ENCODE peak calls at places on chromosomes 13 and 19, in four cellular contexts. N, R, F and Y are unnamed samples.

GRCh38 chr13:97921146-97921776 is 32.2 kb upstream of the IPO5 start:
- DNase-seq in N (no peak), R (peak; percentile 18), F (peak; percentile 12), Y (no peak)

GRCh38 chr19:10797541-10798256 is 38.3 kb downstream of the TMED1 start:
- DNase-seq in N (no peak), R (no peak), F (no peak), Y (no peak)

GRCh38 chr19:45973564-45974338 is at the start of gene NOVA2:
- DNase-seq in N (peak; percentile 99), R (peak; percentile 35), F (peak; percentile 36), Y (peak; percentile 47)

GRCh38 chr13:40664100-40665060 is 2.1 kb downstream of the FOXO1 start:
- DNase-seq in N (peak; percentile 57), R (peak; percentile 38), F (no peak), Y (peak; percentile 36)

GRCh38 chr13:94252209-94252608 is 227.3 kb downstream of the DCT start:
- DNase-seq in N (no peak), R (peak; percentile 61), F (no peak), Y (no peak)

GRCh38 chr13:37187110-37187509 is 81.6 kb upstream of the CSNK1A1L start:
- DNase-seq in N (no peak), R (no peak), F (no peak), Y (peak; percentile 35)

GRCh38 chr19:7509625-7510024 is 6.3 kb upstream of the ZNF358 start:
- DNase-seq in N (no peak), R (no peak), F (no peak), Y (no peak)

GRCh38 chr19:7792286-7792685 is 29.2 kb downstream of the CLEC4M start:
- DNase-seq in N (no peak), R (no peak), F (peak; percentile 51), Y (peak; percentile 17)

GRCh38 chr13:38415233-38415632 is 65.6 kb downstream of the UFM1 start:
- DNase-seq in N (no peak), R (no peak), F (no peak), Y (peak; percentile 4)

GRCh38 chr19:21460686-21461085 is 44.7 kb upstream of the ZNF429 start:
- DNase-seq in N (no peak), R (no peak), F (no peak), Y (no peak)

GRCh38 chr19:21466627-21467026 is 38.8 kb upstream of the ZNF429 start:
- DNase-seq in N (no peak), R (no peak), F (no peak), Y (no peak)

GRCh38 chr19:21462540-21462939 is 42.9 kb upstream of the ZNF429 start:
- DNase-seq in N (no peak), R (no peak), F (no peak), Y (no peak)

GRCh38 chr19:21468791-21469190 is 36.6 kb upstream of the ZNF429 start:
- DNase-seq in N (no peak), R (no peak), F (no peak), Y (no peak)

GRCh38 chr19:21463449-21464105 is 41.8 kb upstream of the ZNF429 start:
- DNase-seq in N (peak; percentile 77), R (peak; percentile 33), F (no peak), Y (peak; percentile 69)
- H3K4me3 ChIP-seq in N (peak overlapping the region; percentile 61), R (no peak overlapping the region), F (no peak overlapping the region), Y (no peak overlapping the region)

GRCh38 chr19:55081773-55082022 is 6.0 kb downstream of the EPS8L1 start:
- DNase-seq in N (no peak), R (no peak), F (no peak), Y (no peak)
- H2AFZ ChIP-seq in N (no peak overlapping the region), R (no peak overlapping the region), F (peak overlapping the region; percentile 78), Y (no peak overlapping the region)

GRCh38 chr13:98976338-98976737 is 1.5 kb downstream of the DOCK9 start:
- DNase-seq in N (no peak), R (peak; percentile 75), F (peak; percentile 53), Y (no peak)
- H3K4me1 ChIP-seq in N (peaks cover 21% of the 10 kb centered on the region), R (no peaks in the 10 kb centered on the region), F (peaks cover 9% of the 10 kb centered on the region), Y (peaks cover 47% of the 10 kb centered on the region)

GRCh38 chr19:12785431-12786011 is 5.8 kb upstream of the JUNB start:
- DNase-seq in N (no peak), R (no peak), F (no peak), Y (no peak)

GRCh38 chr19:12788025-12788681 is 3.1 kb upstream of the JUNB start:
- DNase-seq in N (no peak), R (no peak), F (no peak), Y (no peak)

GRCh38 chr19:12786149-12786870 is 5.0 kb upstream of the JUNB start:
- DNase-seq in N (no peak), R (no peak), F (no peak), Y (no peak)

GRCh38 chr19:12787458-12787857 is 3.8 kb upstream of the JUNB start:
- DNase-seq in N (no peak), R (no peak), F (no peak), Y (no peak)

GRCh38 chr19:12786950-12787349 is 4.3 kb upstream of the JUNB start:
- DNase-seq in N (no peak), R (no peak), F (no peak), Y (no peak)
- H3K4me3 ChIP-seq in N (no peak overlapping the region), R (no peak overlapping the region), F (no peak overlapping the region), Y (no peak overlapping the region)

GRCh38 chr13:43469791-43470190 is 317.0 kb downstream of the ENOX1 start:
- DNase-seq in N (no peak), R (peak; percentile 35), F (peak; percentile 11), Y (no peak)
- H2AFZ ChIP-seq in N (no peak overlapping the region), R (no peak overlapping the region), F (no peak overlapping the region), Y (no peak overlapping the region)

DNA sequence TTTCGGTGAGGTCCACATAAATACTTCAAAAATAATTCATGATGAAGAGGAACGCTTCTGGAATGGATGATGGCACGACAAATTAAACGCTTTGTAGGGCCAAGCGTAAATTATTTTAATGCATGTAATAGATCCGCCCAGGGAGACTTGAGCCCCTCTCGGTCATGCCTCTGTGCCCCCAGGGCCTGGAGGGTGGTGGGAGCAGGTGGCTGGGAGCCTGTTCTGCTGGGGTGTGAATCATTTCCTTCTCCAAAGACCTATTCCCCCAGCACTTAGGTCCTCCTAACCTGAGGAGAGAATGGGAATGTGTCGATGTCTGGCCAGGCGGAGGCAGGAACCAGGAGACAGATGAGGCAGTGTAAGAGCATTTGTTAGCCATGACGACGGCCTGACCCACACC is 350.6 kb downstream of the ZNF536 start:
- DNase-seq in N (no peak), R (no peak), F (no peak), Y (no peak)
- H3K4me1 ChIP-seq in N (peaks cover 3% of the 10 kb centered on the region), R (peaks cover 2% of the 10 kb centered on the region), F (no peaks in the 10 kb centered on the region), Y (no peaks in the 10 kb centered on the region)

GRCh38 chr13:33676045-33676699 is 141.8 kb upstream of the RFC3 start:
- DNase-seq in N (no peak), R (peak; percentile 6), F (no peak), Y (no peak)

GRCh38 chr13:33676700-33677048 is 141.3 kb upstream of the RFC3 start:
- DNase-seq in N (no peak), R (peak; percentile 45), F (peak; percentile 21), Y (peak; percentile 61)

GRCh38 chr13:33678084-33678483 is 139.9 kb upstream of the RFC3 start:
- DNase-seq in N (peak; percentile 29), R (no peak), F (no peak), Y (no peak)

GRCh38 chr13:33678906-33679657 is 138.9 kb upstream of the RFC3 start:
- DNase-seq in N (peak; percentile 5), R (peak; percentile 34), F (peak; percentile 1), Y (peak; percentile 94)

DNA sequence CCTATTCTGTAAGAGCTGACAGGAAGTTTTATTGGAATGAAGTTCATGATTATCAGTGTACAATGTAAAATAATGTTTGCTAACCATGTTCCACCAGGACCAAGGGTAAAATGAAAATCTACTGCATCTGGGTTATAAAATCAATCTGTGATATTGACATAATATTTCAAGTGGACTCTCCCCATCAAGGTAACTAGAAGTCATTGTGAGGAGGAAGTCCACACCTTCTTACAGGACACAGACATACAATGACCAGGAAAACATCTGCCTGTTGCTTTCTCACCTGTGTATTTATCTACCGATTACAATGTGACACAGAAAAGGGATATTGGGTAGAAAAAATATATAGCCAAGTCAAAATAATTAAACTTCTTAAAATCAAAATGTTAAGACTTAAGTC is 140.7 kb upstream of the RFC3 start:
- DNase-seq in N (no peak), R (no peak), F (no peak), Y (no peak)
- H3K4me3 ChIP-seq in N (no peak overlapping the region), R (no peak overlapping the region), F (no peak overlapping the region), Y (no peak overlapping the region)

GRCh38 chr19:23718802-23719201 is 31.8 kb upstream of the ZNF675 start:
- DNase-seq in N (no peak), R (no peak), F (no peak), Y (no peak)

GRCh38 chr19:23716792-23717191 is 29.8 kb upstream of the ZNF675 start:
- DNase-seq in N (no peak), R (no peak), F (no peak), Y (peak; percentile 1)
- H2AFZ ChIP-seq in N (no peak overlapping the region), R (no peak overlapping the region), F (no peak overlapping the region), Y (no peak overlapping the region)

DNA sequence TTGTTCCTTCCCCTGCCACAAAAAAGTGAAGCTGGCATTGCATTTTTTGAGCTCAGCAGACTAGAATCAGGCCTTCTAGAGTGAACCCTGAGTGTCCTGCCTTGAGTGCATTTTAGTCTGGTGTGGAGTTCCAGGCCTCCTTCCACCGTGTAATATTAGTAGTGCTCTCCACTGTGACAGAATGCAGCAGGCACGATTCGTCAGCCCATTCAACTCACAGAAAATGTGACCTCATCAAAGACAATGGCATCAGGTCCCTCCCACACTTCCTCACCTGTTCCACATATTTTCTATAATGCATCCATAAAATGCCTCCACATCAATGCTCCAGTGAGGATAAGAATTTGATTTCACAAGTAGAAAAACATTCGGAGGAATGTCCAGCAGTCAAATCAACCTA is 227.6 kb downstream of the FGF9 start:
- DNase-seq in N (no peak), R (no peak), F (no peak), Y (no peak)
- H3K4me1 ChIP-seq in N (no peaks in the 10 kb centered on the region), R (no peaks in the 10 kb centered on the region), F (peaks cover 7% of the 10 kb centered on the region), Y (no peaks in the 10 kb centered on the region)